ENCODE peak calls at places on chromosome 5, in eight cellular contexts. R, N, S, P, E, Z, T and J are unnamed samples.

GRCh38 chr5:16558984-16559629 is 57.7 kb downstream of the RETREG1 start:
- DNase-seq in T (no peak), R (no peak), E (no peak), P (no peak), S (no peak), Z (no peak), N (no peak), J (no peak)

GRCh38 chr5:79990598-79991507 is at the start of gene MTX3:
- DNase-seq in N (peak; percentile 82), Z (peak; percentile 61), S (peak; percentile 80), T (peak; percentile 86), R (peak; percentile 79), E (peak; percentile 92), P (peak; percentile 81), J (peak; percentile 57)

GRCh38 chr5:10289353-10289752 is 18.3 kb downstream of the CMBL start:
- DNase-seq in S (no peak), N (no peak), P (peak; percentile 67), E (no peak), R (no peak), T (no peak), Z (no peak), J (no peak)

GRCh38 chr5:148924817-148925216 is 98.4 kb downstream of the ADRB2 start:
- DNase-seq in Z (no peak), R (no peak), E (peak; percentile 7), S (no peak), P (no peak), N (no peak), T (no peak), J (no peak)

GRCh38 chr5:95823738-95824609 is 1.4 kb upstream of the GLRX start:
- DNase-seq in E (no peak), P (peak; percentile 95), R (peak; percentile 96), N (no peak), T (no peak), Z (peak; percentile 85), S (peak; percentile 95), J (no peak)

GRCh38 chr5:85479849-85480248 is 1095.2 kb upstream of the EDIL3 start:
- DNase-seq in S (no peak), P (no peak), T (no peak), E (no peak), N (no peak), Z (no peak), R (no peak), J (no peak)

GRCh38 chr5:38601843-38602424 is 45.5 kb upstream of the LIFR start:
- DNase-seq in R (peak; percentile 60), N (no peak), S (peak; percentile 70), T (no peak), Z (peak; percentile 70), E (no peak), P (no peak), J (no peak)

GRCh38 chr5:68659876-68660275 is 433.9 kb upstream of the SLC30A5 start:
- DNase-seq in E (no peak), P (peak; percentile 22), S (no peak), Z (no peak), T (no peak), N (no peak), R (no peak), J (no peak)

GRCh38 chr5:140114341-140115185 is 654 bp downstream of the PURA start:
- DNase-seq in R (peak; percentile 76), S (peak; percentile 66), E (peak; percentile 79), Z (no peak), T (no peak), N (peak; percentile 82), P (peak; percentile 52), J (peak; percentile 68)
- TF ChIP-seq CTCF in R (no peak), S (no peak), E (no peak), Z (no peak), T (no peak), N (no peak), P (no peak), J (no peak)

GRCh38 chr5:72379936-72380335 is 59.8 kb downstream of the PTCD2 start:
- DNase-seq in N (no peak), P (no peak), S (no peak), T (no peak), R (peak; percentile 30), E (no peak), Z (no peak), J (no peak)
- TF ChIP-seq CTCF in N (no peak), P (no peak), S (no peak), T (no peak), R (no peak), E (no peak), Z (no peak), J (no peak)

GRCh38 chr5:32585446-32586250 is at the start of gene SUB1:
- DNase-seq in E (peak; percentile 93), T (peak; percentile 90), N (peak; percentile 95), S (peak; percentile 93), P (peak; percentile 89), Z (peak; percentile 85), R (peak; percentile 94), J (peak; percentile 86)
- TF ChIP-seq CTCF in E (peak; percentile 4), T (peak; percentile 0), N (no peak), S (peak; percentile 2), P (no peak), Z (no peak), R (no peak), J (no peak)

DNA sequence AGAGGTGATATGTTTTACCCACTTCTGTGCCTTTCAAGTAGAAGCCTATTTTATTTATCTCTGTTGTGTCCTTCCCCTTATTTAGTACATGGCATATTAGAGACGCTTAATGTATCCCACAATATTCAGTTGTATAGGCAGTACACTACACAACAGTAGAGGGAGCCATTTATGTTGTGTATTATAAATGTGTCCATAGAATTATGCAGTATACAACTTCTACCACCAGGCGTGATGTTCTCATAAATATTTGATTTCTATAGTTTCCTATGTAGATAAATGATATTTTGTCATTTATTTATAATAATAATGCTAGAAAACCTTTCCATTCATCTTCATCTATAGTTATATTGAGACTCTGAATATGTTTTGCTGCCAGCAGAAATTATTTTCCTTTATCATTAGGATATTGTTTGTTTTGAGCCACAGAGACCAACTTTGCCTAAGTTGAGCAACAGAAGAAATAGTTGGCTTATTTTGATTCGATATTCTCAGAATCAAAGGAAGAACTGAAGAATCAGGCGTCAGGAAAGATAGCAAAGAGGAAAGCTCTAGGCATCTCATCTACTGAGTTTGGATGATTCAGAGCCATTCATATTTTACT is 81.7 kb downstream of the ADAMTS19 start:
- DNase-seq in S (peak; percentile 2), Z (peak; percentile 48), T (no peak), E (no peak), P (no peak), N (no peak), R (peak; percentile 3), J (no peak)
- TF ChIP-seq CTCF in S (peak; percentile 33), Z (peak; percentile 74), T (no peak), E (no peak), P (no peak), N (no peak), R (no peak), J (peak; percentile 37)